ENCODE peak calls at places on chromosomes 13 and 19, in four cellular contexts. One of them, this sample, is unnamed.

GRCh38 chr19:3025516-3025890 is 3.6 kb downstream of the TLE2 start:
- DNase-seq in trophoblast cell: no peak
- DNase-seq in H9: no peak
- DNase-seq in IMR-90: no peak
- DNase-seq in this sample: no peak

GRCh38 chr13:30039506-30039905 is 189.1 kb upstream of the UBL3 start:
- DNase-seq in trophoblast cell: no peak
- DNase-seq in H9: no peak
- DNase-seq in IMR-90: no peak
- DNase-seq in this sample: no peak

GRCh38 chr13:52713894-52714293 is 25.7 kb downstream of the CNMD start:
- DNase-seq in trophoblast cell: peak
- DNase-seq in H9: no peak
- DNase-seq in IMR-90: no peak
- DNase-seq in this sample: no peak

GRCh38 chr13:75352641-75353327 is 129.2 kb downstream of the TBC1D4 start:
- DNase-seq in trophoblast cell: no peak
- DNase-seq in H9: no peak
- DNase-seq in IMR-90: peak
- DNase-seq in this sample: no peak

GRCh38 chr13:20390526-20391175 is 135.0 kb downstream of the CRYL1 start:
- DNase-seq in trophoblast cell: peak
- DNase-seq in H9: no peak
- DNase-seq in IMR-90: no peak
- DNase-seq in this sample: no peak

GRCh38 chr19:5171711-5172110 is 168.9 kb downstream of the PTPRS start:
- DNase-seq in trophoblast cell: peak
- DNase-seq in H9: no peak
- DNase-seq in IMR-90: no peak
- DNase-seq in this sample: peak

GRCh38 chr13:39676315-39676876 is 20.9 kb downstream of the COG6 start:
- DNase-seq in trophoblast cell: peak
- DNase-seq in H9: no peak
- DNase-seq in IMR-90: peak
- DNase-seq in this sample: peak

GRCh38 chr19:47848425-47848824 is 10.6 kb upstream of the TPRX2 start:
- DNase-seq in trophoblast cell: no peak
- DNase-seq in H9: no peak
- DNase-seq in IMR-90: no peak
- DNase-seq in this sample: no peak

GRCh38 chr13:21395953-21396352 is 63.1 kb downstream of the ZDHHC20 start:
- DNase-seq in trophoblast cell: no peak
- DNase-seq in H9: no peak
- DNase-seq in IMR-90: no peak
- DNase-seq in this sample: no peak

GRCh38 chr13:24500977-24501376 is 11.6 kb downstream of the PARP4 start:
- DNase-seq in trophoblast cell: no peak
- DNase-seq in H9: no peak
- DNase-seq in IMR-90: peak
- DNase-seq in this sample: no peak

GRCh38 chr19:33274663-33275558 is 27.4 kb downstream of the CEBPA start:
- DNase-seq in trophoblast cell: no peak
- DNase-seq in H9: no peak
- DNase-seq in IMR-90: no peak
- DNase-seq in this sample: no peak

GRCh38 chr13:27619093-27619705 is 1.1 kb downstream of the LNX2 start:
- DNase-seq in trophoblast cell: peak
- DNase-seq in H9: no peak
- DNase-seq in IMR-90: peak
- DNase-seq in this sample: no peak

GRCh38 chr19:56066152-56067023 is 54.7 kb downstream of the ZNF787 start:
- DNase-seq in trophoblast cell: peak
- DNase-seq in H9: peak
- DNase-seq in IMR-90: peak
- DNase-seq in this sample: peak

GRCh38 chr13:74796126-74796643 is 662.0 kb upstream of the KLF12 start:
- DNase-seq in trophoblast cell: no peak
- DNase-seq in H9: no peak
- DNase-seq in IMR-90: no peak
- DNase-seq in this sample: no peak

GRCh38 chr13:99339230-99339721 is 32.1 kb upstream of the GPR183 start:
- DNase-seq in trophoblast cell: no peak
- DNase-seq in H9: no peak
- DNase-seq in IMR-90: no peak
- DNase-seq in this sample: no peak

GRCh38 chr13:108606424-108606823 is 23.0 kb upstream of the MYO16 start:
- DNase-seq in trophoblast cell: no peak
- DNase-seq in H9: no peak
- DNase-seq in IMR-90: no peak
- DNase-seq in this sample: peak

GRCh38 chr19:548841-549830 is 5.3 kb downstream of the GZMM start:
- DNase-seq in trophoblast cell: peak
- DNase-seq in H9: peak
- DNase-seq in IMR-90: no peak
- DNase-seq in this sample: no peak

GRCh38 chr19:39377373-39378362 is 13.2 kb downstream of the PAF1 start:
- DNase-seq in trophoblast cell: no peak
- DNase-seq in H9: no peak
- DNase-seq in IMR-90: no peak
- DNase-seq in this sample: no peak

GRCh38 chr13:46606915-46607413 is 54.0 kb downstream of the LRCH1 start:
- DNase-seq in trophoblast cell: no peak
- DNase-seq in H9: no peak
- DNase-seq in IMR-90: no peak
- DNase-seq in this sample: peak

GRCh38 chr13:76455960-76456359 is 430.2 kb downstream of the KCTD12 start:
- DNase-seq in trophoblast cell: no peak
- DNase-seq in H9: no peak
- DNase-seq in IMR-90: peak
- DNase-seq in this sample: no peak

GRCh38 chr19:406121-406711 is 2.7 kb downstream of the C2CD4C start:
- DNase-seq in trophoblast cell: no peak
- DNase-seq in H9: peak
- DNase-seq in IMR-90: no peak
- DNase-seq in this sample: no peak

GRCh38 chr13:46947425-46948191 is 50.8 kb upstream of the HTR2A start:
- DNase-seq in trophoblast cell: no peak
- DNase-seq in H9: peak
- DNase-seq in IMR-90: no peak
- DNase-seq in this sample: peak

GRCh38 chr13:73268306-73268705 is 209.5 kb downstream of the KLF5 start:
- DNase-seq in trophoblast cell: no peak
- DNase-seq in H9: no peak
- DNase-seq in IMR-90: peak
- DNase-seq in this sample: no peak

GRCh38 chr13:50529154-50529882 is 314.2 kb downstream of the DLEU7 start:
- DNase-seq in trophoblast cell: peak
- DNase-seq in H9: peak
- DNase-seq in IMR-90: peak
- DNase-seq in this sample: no peak

GRCh38 chr13:114128624-114129522 is 3.5 kb downstream of the RASA3 start:
- DNase-seq in trophoblast cell: peak
- DNase-seq in H9: no peak
- DNase-seq in IMR-90: peak
- DNase-seq in this sample: no peak

GRCh38 chr13:91078093-91078679 is 269.3 kb upstream of the MIR17HG start:
- DNase-seq in trophoblast cell: peak
- DNase-seq in H9: no peak
- DNase-seq in IMR-90: no peak
- DNase-seq in this sample: no peak

GRCh38 chr13:29573190-29573589 is 22.3 kb downstream of the SLC7A1 start:
- DNase-seq in trophoblast cell: no peak
- DNase-seq in H9: no peak
- DNase-seq in IMR-90: peak
- DNase-seq in this sample: no peak

GRCh38 chr19:2532252-2533071 is 56.5 kb downstream of the GADD45B start:
- DNase-seq in trophoblast cell: peak
- DNase-seq in H9: no peak
- DNase-seq in IMR-90: peak
- DNase-seq in this sample: no peak

GRCh38 chr19:15124572-15125231 is 17.5 kb downstream of the SYDE1 start:
- DNase-seq in trophoblast cell: no peak
- DNase-seq in H9: no peak
- DNase-seq in IMR-90: no peak
- DNase-seq in this sample: no peak

GRCh38 chr19:52665047-52665446 is 26.9 kb upstream of the ZNF83 start:
- DNase-seq in trophoblast cell: no peak
- DNase-seq in H9: no peak
- DNase-seq in IMR-90: no peak
- DNase-seq in this sample: no peak

GRCh38 chr19:39163621-39164020 is 33.1 kb upstream of the NCCRP1 start:
- DNase-seq in trophoblast cell: no peak
- DNase-seq in H9: no peak
- DNase-seq in IMR-90: no peak
- DNase-seq in this sample: no peak

GRCh38 chr13:23741879-23742510 is 147.2 kb downstream of the MIPEP start:
- DNase-seq in trophoblast cell: peak
- DNase-seq in H9: peak
- DNase-seq in IMR-90: no peak
- DNase-seq in this sample: peak

GRCh38 chr13:29935309-29935981 is 85.0 kb upstream of the UBL3 start:
- DNase-seq in trophoblast cell: no peak
- DNase-seq in H9: no peak
- DNase-seq in IMR-90: no peak
- DNase-seq in this sample: no peak

GRCh38 chr13:87827479-87827878 is 156.3 kb downstream of the SLITRK5 start:
- DNase-seq in trophoblast cell: no peak
- DNase-seq in H9: no peak
- DNase-seq in IMR-90: no peak
- DNase-seq in this sample: no peak

GRCh38 chr13:109288151-109288709 is 498.2 kb downstream of the IRS2 start:
- DNase-seq in trophoblast cell: no peak
- DNase-seq in H9: no peak
- DNase-seq in IMR-90: peak
- DNase-seq in this sample: no peak

GRCh38 chr19:5342573-5343201 is 2.1 kb upstream of the PTPRS start:
- DNase-seq in trophoblast cell: peak
- DNase-seq in H9: no peak
- DNase-seq in IMR-90: no peak
- DNase-seq in this sample: no peak

GRCh38 chr19:30148039-30148438 is 206.0 kb downstream of the URI1 start:
- DNase-seq in trophoblast cell: no peak
- DNase-seq in H9: no peak
- DNase-seq in IMR-90: no peak
- DNase-seq in this sample: no peak

GRCh38 chr19:10868872-10869547 is 2.3 kb upstream of the CARM1 start:
- DNase-seq in trophoblast cell: no peak
- DNase-seq in H9: no peak
- DNase-seq in IMR-90: no peak
- DNase-seq in this sample: no peak
- H3K18ac ChIP-seq in trophoblast cell: no peak
- H3K18ac ChIP-seq in H9: peak
- H3K18ac ChIP-seq in IMR-90: no peak
- H3K18ac ChIP-seq in this sample: no peak

GRCh38 chr19:17579523-17580244 is 24.2 kb downstream of the COLGALT1 start:
- DNase-seq in trophoblast cell: peak
- DNase-seq in H9: peak
- DNase-seq in IMR-90: peak
- DNase-seq in this sample: peak
- H4K8ac ChIP-seq in trophoblast cell: no peak
- H4K8ac ChIP-seq in H9: no peak
- H4K8ac ChIP-seq in IMR-90: no peak
- H4K8ac ChIP-seq in this sample: no peak

DNA sequence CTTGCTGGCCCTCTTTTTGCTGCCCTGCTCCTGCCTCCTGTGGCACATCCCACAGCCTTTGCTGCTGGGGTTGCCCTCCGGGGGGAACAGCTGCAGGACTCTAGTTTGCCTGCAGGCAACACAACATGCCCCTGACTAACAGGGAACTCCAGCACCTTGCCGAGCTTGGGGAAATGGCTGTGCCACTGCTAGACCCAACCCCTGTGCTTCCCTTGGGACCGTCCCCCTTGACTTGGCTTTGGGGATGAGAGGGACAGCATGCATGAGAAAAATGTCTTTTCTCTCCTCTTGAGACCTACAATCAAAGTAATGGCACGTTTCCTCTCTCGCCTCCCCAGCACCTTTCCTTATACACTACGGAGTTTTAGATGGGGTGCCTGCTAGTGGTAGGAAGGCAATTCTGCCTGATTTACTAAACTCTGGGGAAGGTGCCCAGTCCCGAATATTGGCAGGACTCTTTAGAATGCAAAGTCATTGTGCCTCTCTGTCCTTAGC is 12.4 kb upstream of the VWA8 start:
- DNase-seq in trophoblast cell: peak
- DNase-seq in H9: peak
- DNase-seq in IMR-90: no peak
- DNase-seq in this sample: peak
- H3K18ac ChIP-seq in trophoblast cell: no peak
- H3K18ac ChIP-seq in H9: peak
- H3K18ac ChIP-seq in IMR-90: no peak
- H3K18ac ChIP-seq in this sample: no peak

GRCh38 chr19:6911523-6911922 is 24.1 kb downstream of the ADGRE1 start:
- DNase-seq in trophoblast cell: no peak
- DNase-seq in H9: no peak
- DNase-seq in IMR-90: no peak
- DNase-seq in this sample: no peak

GRCh38 chr19:6914321-6914720 is 26.9 kb downstream of the ADGRE1 start:
- DNase-seq in trophoblast cell: no peak
- DNase-seq in H9: no peak
- DNase-seq in IMR-90: no peak
- DNase-seq in this sample: no peak

GRCh38 chr19:6916952-6917351 is 29.6 kb downstream of the ADGRE1 start:
- DNase-seq in trophoblast cell: no peak
- DNase-seq in H9: no peak
- DNase-seq in IMR-90: no peak
- DNase-seq in this sample: no peak
- H4K8ac ChIP-seq in trophoblast cell: no peak
- H4K8ac ChIP-seq in H9: no peak
- H4K8ac ChIP-seq in IMR-90: no peak
- H4K8ac ChIP-seq in this sample: no peak

GRCh38 chr19:46410205-46411087 is 2.9 kb downstream of the CCDC8 start:
- DNase-seq in trophoblast cell: no peak
- DNase-seq in H9: no peak
- DNase-seq in IMR-90: no peak
- DNase-seq in this sample: no peak

GRCh38 chr19:46413262-46414031 is at the start of gene CCDC8:
- DNase-seq in trophoblast cell: peak
- DNase-seq in H9: peak
- DNase-seq in IMR-90: peak
- DNase-seq in this sample: peak

GRCh38 chr19:46412034-46412982 is 1.1 kb downstream of the CCDC8 start:
- DNase-seq in trophoblast cell: no peak
- DNase-seq in H9: peak
- DNase-seq in IMR-90: no peak
- DNase-seq in this sample: peak

GRCh38 chr19:46411088-46412033 is 2.0 kb downstream of the CCDC8 start:
- DNase-seq in trophoblast cell: no peak
- DNase-seq in H9: no peak
- DNase-seq in IMR-90: no peak
- DNase-seq in this sample: no peak

DNA sequence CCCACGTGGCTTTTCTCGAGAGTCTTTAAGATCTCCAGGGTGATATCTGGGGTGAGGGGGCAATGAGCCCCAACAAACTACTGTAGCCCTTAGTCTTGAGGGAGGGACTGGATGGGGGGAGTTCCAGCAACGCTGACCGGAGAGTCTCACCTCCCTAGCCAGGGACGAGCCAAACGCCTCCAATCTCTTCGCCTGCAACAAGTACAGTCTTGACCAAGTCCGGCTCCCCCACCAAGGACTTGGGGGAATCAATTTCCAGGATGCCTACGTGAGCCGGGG is 442 bp downstream of the CCDC8 start:
- DNase-seq in trophoblast cell: no peak
- DNase-seq in H9: no peak
- DNase-seq in IMR-90: no peak
- DNase-seq in this sample: no peak
- H3K18ac ChIP-seq in trophoblast cell: peak
- H3K18ac ChIP-seq in H9: peak
- H3K18ac ChIP-seq in IMR-90: peak
- H3K18ac ChIP-seq in this sample: peak

This sample was measured in mesendoderm.